ENCODE peak calls at places on chromosomes 3 and 15, in nine cellular contexts. One of them, this sample, is unnamed. For H3K36me3, the result is how much of the 10 kb centered on the place peaks cover.

GRCh38 chr3:50204804-50205718 is at the start of gene SLC38A3:
- DNase-seq in pancreas: peak
- DNase-seq in transverse colon: no peak
- DNase-seq in PC-9: no peak
- DNase-seq in IMR-90: no peak
- DNase-seq in stomach: peak
- DNase-seq in body of pancreas: peak
- DNase-seq in colonic mucosa: no peak
- DNase-seq in fibroblast of lung: no peak
- DNase-seq in this sample: no peak

GRCh38 chr15:24683736-24684135 is 8.2 kb downstream of the NPAP1 start:
- DNase-seq in pancreas: no peak
- DNase-seq in transverse colon: no peak
- DNase-seq in PC-9: no peak
- DNase-seq in IMR-90: no peak
- DNase-seq in stomach: no peak
- DNase-seq in body of pancreas: no peak
- DNase-seq in colonic mucosa: no peak
- DNase-seq in fibroblast of lung: no peak
- DNase-seq in this sample: no peak

GRCh38 chr15:97470417-97470816 is 490.1 kb upstream of the ARRDC4 start:
- DNase-seq in pancreas: no peak
- DNase-seq in transverse colon: no peak
- DNase-seq in PC-9: no peak
- DNase-seq in IMR-90: no peak
- DNase-seq in stomach: no peak
- DNase-seq in body of pancreas: no peak
- DNase-seq in colonic mucosa: no peak
- DNase-seq in fibroblast of lung: no peak
- DNase-seq in this sample: no peak

GRCh38 chr3:14798231-14798630 is 20.5 kb upstream of the FGD5 start:
- DNase-seq in pancreas: no peak
- DNase-seq in transverse colon: no peak
- DNase-seq in PC-9: no peak
- DNase-seq in IMR-90: no peak
- DNase-seq in stomach: no peak
- DNase-seq in body of pancreas: no peak
- DNase-seq in colonic mucosa: no peak
- DNase-seq in fibroblast of lung: no peak
- DNase-seq in this sample: no peak

GRCh38 chr3:4421121-4421520 is 45.9 kb downstream of the SUMF1 start:
- DNase-seq in pancreas: no peak
- DNase-seq in transverse colon: no peak
- DNase-seq in PC-9: peak
- DNase-seq in IMR-90: peak
- DNase-seq in stomach: no peak
- DNase-seq in body of pancreas: no peak
- DNase-seq in colonic mucosa: no peak
- DNase-seq in fibroblast of lung: peak
- DNase-seq in this sample: no peak

GRCh38 chr15:67855842-67856241 is 16.0 kb upstream of the RNU6-1 start:
- DNase-seq in pancreas: no peak
- DNase-seq in transverse colon: no peak
- DNase-seq in PC-9: no peak
- DNase-seq in IMR-90: no peak
- DNase-seq in stomach: no peak
- DNase-seq in body of pancreas: no peak
- DNase-seq in colonic mucosa: no peak
- DNase-seq in fibroblast of lung: no peak
- DNase-seq in this sample: no peak

GRCh38 chr15:44015555-44015954 is 179.5 kb downstream of the FRMD5 start:
- DNase-seq in pancreas: no peak
- DNase-seq in transverse colon: no peak
- DNase-seq in PC-9: no peak
- DNase-seq in IMR-90: no peak
- DNase-seq in stomach: no peak
- DNase-seq in body of pancreas: no peak
- DNase-seq in colonic mucosa: no peak
- DNase-seq in fibroblast of lung: peak
- DNase-seq in this sample: no peak

GRCh38 chr15:66943456-66944095 is 121.8 kb upstream of the SMAD3 start:
- DNase-seq in pancreas: no peak
- DNase-seq in transverse colon: peak
- DNase-seq in PC-9: no peak
- DNase-seq in IMR-90: no peak
- DNase-seq in stomach: peak
- DNase-seq in body of pancreas: no peak
- DNase-seq in colonic mucosa: peak
- DNase-seq in fibroblast of lung: no peak
- DNase-seq in this sample: no peak

GRCh38 chr3:45841380-45841700 is 579 bp downstream of the LZTFL1 start:
- DNase-seq in pancreas: no peak
- DNase-seq in transverse colon: peak
- DNase-seq in PC-9: no peak
- DNase-seq in IMR-90: peak
- DNase-seq in stomach: no peak
- DNase-seq in body of pancreas: no peak
- DNase-seq in colonic mucosa: peak
- DNase-seq in fibroblast of lung: peak
- DNase-seq in this sample: peak

GRCh38 chr15:93158104-93158503 is 69.1 kb upstream of the RGMA start:
- DNase-seq in pancreas: no peak
- DNase-seq in transverse colon: no peak
- DNase-seq in PC-9: no peak
- DNase-seq in IMR-90: no peak
- DNase-seq in stomach: no peak
- DNase-seq in body of pancreas: no peak
- DNase-seq in colonic mucosa: no peak
- DNase-seq in fibroblast of lung: no peak
- DNase-seq in this sample: no peak

GRCh38 chr3:150314248-150315027 is 93.7 kb upstream of the TSC22D2 start:
- DNase-seq in pancreas: peak
- DNase-seq in transverse colon: peak
- DNase-seq in PC-9: peak
- DNase-seq in IMR-90: no peak
- DNase-seq in stomach: peak
- DNase-seq in body of pancreas: peak
- DNase-seq in colonic mucosa: peak
- DNase-seq in fibroblast of lung: no peak
- DNase-seq in this sample: peak

GRCh38 chr3:150311156-150311555 is 96.9 kb upstream of the TSC22D2 start:
- DNase-seq in pancreas: no peak
- DNase-seq in transverse colon: no peak
- DNase-seq in PC-9: no peak
- DNase-seq in IMR-90: no peak
- DNase-seq in stomach: no peak
- DNase-seq in body of pancreas: no peak
- DNase-seq in colonic mucosa: no peak
- DNase-seq in fibroblast of lung: no peak
- DNase-seq in this sample: no peak

GRCh38 chr3:150309557-150309956 is 98.5 kb upstream of the TSC22D2 start:
- DNase-seq in pancreas: no peak
- DNase-seq in transverse colon: no peak
- DNase-seq in PC-9: no peak
- DNase-seq in IMR-90: peak
- DNase-seq in stomach: no peak
- DNase-seq in body of pancreas: no peak
- DNase-seq in colonic mucosa: no peak
- DNase-seq in fibroblast of lung: peak
- DNase-seq in this sample: no peak

GRCh38 chr3:150315711-150316110 is 92.4 kb upstream of the TSC22D2 start:
- DNase-seq in pancreas: no peak
- DNase-seq in transverse colon: no peak
- DNase-seq in PC-9: no peak
- DNase-seq in IMR-90: no peak
- DNase-seq in stomach: no peak
- DNase-seq in body of pancreas: no peak
- DNase-seq in colonic mucosa: no peak
- DNase-seq in fibroblast of lung: no peak
- DNase-seq in this sample: no peak

DNA sequence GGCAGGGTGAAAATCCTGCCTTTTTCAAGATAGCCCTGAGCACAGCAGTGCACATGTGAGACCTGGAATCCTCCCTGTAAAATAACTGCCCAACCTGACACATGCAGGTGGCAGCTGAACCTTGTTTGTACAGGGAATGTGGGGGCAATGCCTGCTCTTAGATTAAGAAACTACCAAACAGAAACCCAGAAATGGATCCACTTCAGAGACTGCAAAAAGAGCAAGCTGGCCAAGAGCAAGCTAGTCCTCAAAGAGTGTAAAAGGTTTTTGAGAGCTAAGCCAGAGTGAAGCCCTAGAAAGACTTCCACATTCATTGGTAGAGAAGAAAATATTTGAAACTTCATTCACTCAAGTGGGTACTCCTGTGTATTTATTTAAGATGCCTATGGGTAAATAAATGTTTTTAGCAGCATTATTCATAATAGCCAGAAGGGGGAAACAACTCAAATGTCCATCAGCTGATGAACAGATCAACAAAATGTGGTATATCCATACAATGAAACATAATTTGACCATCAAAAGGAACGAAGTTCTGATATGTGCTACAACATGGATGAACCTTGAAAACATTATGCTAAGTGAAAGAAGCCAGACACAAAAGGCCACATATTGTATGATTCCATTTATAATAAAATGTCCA is 96.0 kb upstream of the TSC22D2 start:
- DNase-seq in pancreas: no peak
- DNase-seq in transverse colon: no peak
- DNase-seq in PC-9: no peak
- DNase-seq in IMR-90: no peak
- DNase-seq in stomach: no peak
- DNase-seq in body of pancreas: no peak
- DNase-seq in colonic mucosa: no peak
- DNase-seq in fibroblast of lung: no peak
- DNase-seq in this sample: no peak
- TF ChIP-seq CTCF in pancreas: no peak
- TF ChIP-seq CTCF in transverse colon: peak
- TF ChIP-seq CTCF in PC-9: peak
- TF ChIP-seq CTCF in IMR-90: no peak
- TF ChIP-seq CTCF in stomach: no peak
- TF ChIP-seq CTCF in body of pancreas: no peak
- TF ChIP-seq CTCF in colonic mucosa: no peak
- TF ChIP-seq CTCF in fibroblast of lung: no peak
- TF ChIP-seq CTCF in this sample: no peak

DNA sequence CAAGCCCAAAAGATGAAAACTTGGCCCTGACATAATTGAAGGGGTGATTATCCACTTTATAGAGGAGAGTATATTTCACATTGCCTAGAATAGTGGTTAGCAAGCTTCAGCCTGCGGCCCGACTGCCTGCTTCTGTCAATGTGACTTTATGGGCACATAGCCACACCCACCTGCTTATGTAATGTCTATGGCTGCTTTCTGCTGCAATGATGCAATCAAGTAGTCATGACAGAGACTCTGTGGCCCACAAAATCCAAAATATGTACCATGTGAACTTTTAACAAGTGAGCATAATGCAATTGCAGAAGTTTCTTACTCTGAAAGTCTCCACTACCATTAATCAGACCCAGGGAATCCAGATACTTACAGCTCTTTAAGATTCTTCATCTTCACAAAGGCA is 103.1 kb downstream of the LRIG1 start:
- DNase-seq in pancreas: no peak
- DNase-seq in transverse colon: peak
- DNase-seq in PC-9: no peak
- DNase-seq in IMR-90: peak
- DNase-seq in stomach: no peak
- DNase-seq in body of pancreas: no peak
- DNase-seq in colonic mucosa: no peak
- DNase-seq in fibroblast of lung: peak
- DNase-seq in this sample: peak
- H3K36me3 ChIP-seq in pancreas: under half
- H3K36me3 ChIP-seq in transverse colon: under half
- H3K36me3 ChIP-seq in PC-9: under half
- H3K36me3 ChIP-seq in IMR-90: half or more
- H3K36me3 ChIP-seq in stomach: half or more
- H3K36me3 ChIP-seq in body of pancreas: under half
- H3K36me3 ChIP-seq in colonic mucosa: under half
- H3K36me3 ChIP-seq in fibroblast of lung: under half
- H3K36me3 ChIP-seq in this sample: under half

GRCh38 chr3:186551387-186551786 is 7.2 kb upstream of the CRYGS start:
- DNase-seq in pancreas: no peak
- DNase-seq in transverse colon: no peak
- DNase-seq in PC-9: no peak
- DNase-seq in IMR-90: no peak
- DNase-seq in stomach: no peak
- DNase-seq in body of pancreas: no peak
- DNase-seq in colonic mucosa: no peak
- DNase-seq in fibroblast of lung: no peak
- DNase-seq in this sample: no peak
- TF ChIP-seq CTCF in pancreas: no peak
- TF ChIP-seq CTCF in transverse colon: no peak
- TF ChIP-seq CTCF in PC-9: no peak
- TF ChIP-seq CTCF in IMR-90: no peak
- TF ChIP-seq CTCF in stomach: no peak
- TF ChIP-seq CTCF in body of pancreas: no peak
- TF ChIP-seq CTCF in colonic mucosa: no peak
- TF ChIP-seq CTCF in fibroblast of lung: no peak
- TF ChIP-seq CTCF in this sample: no peak

DNA sequence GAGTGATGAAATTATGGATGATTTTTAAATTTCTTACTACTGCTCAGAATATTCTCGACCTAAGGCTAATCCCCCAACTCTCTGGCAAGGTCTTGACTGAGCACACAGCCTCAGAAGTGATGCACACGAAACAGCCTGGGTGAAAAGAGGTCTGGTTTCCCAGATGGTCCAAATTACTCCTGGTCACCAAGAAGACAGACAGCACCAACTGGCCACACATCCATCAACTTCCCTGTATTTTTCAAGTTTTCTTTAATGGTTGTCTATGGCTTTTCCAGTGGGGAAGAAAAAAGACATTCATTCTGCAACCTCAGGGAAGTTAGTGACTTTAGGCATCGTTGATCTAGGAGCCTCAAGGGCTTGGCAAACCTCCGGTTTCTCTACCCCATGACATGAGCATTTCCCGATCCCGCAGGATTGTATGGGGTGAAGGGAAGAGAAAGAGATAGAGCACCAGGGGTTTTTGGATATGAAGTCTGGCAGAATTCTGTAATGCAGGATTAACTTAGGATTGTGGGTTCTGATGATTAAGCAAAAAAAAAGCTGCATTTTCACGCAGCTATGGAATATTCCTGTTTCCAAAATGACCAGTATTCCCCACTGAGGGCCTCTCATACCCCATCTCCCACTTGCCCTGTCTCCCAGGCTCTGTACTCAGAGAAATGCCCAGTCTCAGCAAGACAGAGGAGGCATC is 62.2 kb downstream of the UMPS start:
- DNase-seq in pancreas: no peak
- DNase-seq in transverse colon: no peak
- DNase-seq in PC-9: no peak
- DNase-seq in IMR-90: no peak
- DNase-seq in stomach: no peak
- DNase-seq in body of pancreas: no peak
- DNase-seq in colonic mucosa: no peak
- DNase-seq in fibroblast of lung: peak
- DNase-seq in this sample: no peak
- H3K36me3 ChIP-seq in pancreas: under half
- H3K36me3 ChIP-seq in transverse colon: under half
- H3K36me3 ChIP-seq in PC-9: under half
- H3K36me3 ChIP-seq in IMR-90: under half
- H3K36me3 ChIP-seq in stomach: under half
- H3K36me3 ChIP-seq in body of pancreas: under half
- H3K36me3 ChIP-seq in colonic mucosa: under half
- H3K36me3 ChIP-seq in fibroblast of lung: under half
- H3K36me3 ChIP-seq in this sample: under half

This sample was measured in mucosa of descending colon.